ENCODE peak calls at places on chromosomes 6 and 20, in ten cellular contexts. F, V, O, X, S, N, K, E, H and T are unnamed samples.

GRCh38 chr20:36147707-36148106 is 6.8 kb upstream of the EPB41L1 start:
- DNase-seq in F (no peak), V (no peak), O (peak; percentile 95), X (no peak), S (no peak), N (no peak), K (no peak), E (peak; percentile 98), H (no peak), T (no peak)

GRCh38 chr20:24735263-24735662 is 213.8 kb upstream of the CST7 start:
- DNase-seq in F (no peak), V (no peak), O (peak; percentile 4), X (peak; percentile 51), S (no peak), N (no peak), K (no peak), E (peak; percentile 3), H (no peak), T (no peak)

GRCh38 chr6:129124334-129124733 is 241.4 kb downstream of the LAMA2 start:
- DNase-seq in F (no peak), V (no peak), O (no peak), X (peak; percentile 4), S (no peak), N (no peak), K (no peak), E (no peak), H (no peak), T (no peak)

GRCh38 chr6:119446623-119447008 is 97.1 kb upstream of the MAN1A1 start:
- DNase-seq in F (no peak), V (no peak), O (peak; percentile 95), X (no peak), S (no peak), N (no peak), K (no peak), E (peak; percentile 96), H (no peak), T (peak; percentile 9)

GRCh38 chr6:134174790-134175531 is 122.5 kb upstream of the SLC2A12 start:
- DNase-seq in F (peak; percentile 97), V (peak; percentile 97), O (peak; percentile 96), X (peak; percentile 94), S (peak; percentile 93), N (peak; percentile 95), K (peak; percentile 86), E (peak; percentile 95), H (peak; percentile 90), T (peak; percentile 88)

GRCh38 chr20:50259705-50260479 is 69.3 kb downstream of the CEBPB start:
- DNase-seq in F (no peak), V (no peak), O (no peak), X (no peak), S (no peak), N (peak; percentile 68), K (no peak), E (no peak), H (no peak), T (peak; percentile 33)

GRCh38 chr6:17101422-17102257 is at the start of gene STMND1:
- DNase-seq in F (peak; percentile 66), V (no peak), O (peak; percentile 26), X (peak; percentile 71), S (no peak), N (peak; percentile 25), K (peak; percentile 59), E (peak; percentile 45), H (no peak), T (peak; percentile 24)

GRCh38 chr6:167331565-167331964 is 6.7 kb downstream of the TTLL2 start:
- DNase-seq in F (no peak), V (no peak), O (no peak), X (no peak), S (no peak), N (no peak), K (no peak), E (no peak), H (no peak), T (no peak)

GRCh38 chr6:168576388-168576787 is 135.4 kb downstream of the SMOC2 start:
- DNase-seq in F (no peak), V (no peak), O (no peak), X (no peak), S (no peak), N (no peak), K (no peak), E (no peak), H (no peak), T (no peak)

GRCh38 chr6:111683749-111684267 is 78.1 kb upstream of the TRAF3IP2 start:
- DNase-seq in F (no peak), V (no peak), O (peak; percentile 98), X (no peak), S (no peak), N (no peak), K (no peak), E (peak; percentile 98), H (no peak), T (no peak)

GRCh38 chr6:10621227-10621626 is 73.2 kb downstream of the C6orf52 start:
- DNase-seq in F (no peak), V (no peak), O (no peak), X (no peak), S (no peak), N (no peak), K (no peak), E (no peak), H (no peak), T (peak; percentile 50)

GRCh38 chr6:63573899-63574553 is 1.7 kb downstream of the LOC128125822 start:
- DNase-seq in F (peak; percentile 40), V (peak; percentile 29), O (peak; percentile 71), X (peak; percentile 44), S (peak; percentile 64), N (no peak), K (peak; percentile 63), E (peak; percentile 69), H (no peak), T (peak; percentile 68)